ENCODE peak calls at places on chromosome 12, in eight cellular contexts. One of them, this sample, is unnamed.

GRCh38 chr12:120668091-120668796 is 18.7 kb upstream of the MLEC start:
- DNase-seq in WTC11: no peak
- DNase-seq in activated T-helper 9 cell treated with anti-CD3 and anti-CD28 coated beads, Interleukin-2, amount 50 U/mL, for 16 hours: no peak
- DNase-seq in left cardiac atrium: no peak
- DNase-seq in iPS DF 6.9: no peak
- DNase-seq in stimulated activated CD8-positive, alpha-beta memory T cell treated with anti-CD3 and anti-CD28 coated beads, Interleukin-4, amount 100 ng/mL, for 24 hours: no peak
- DNase-seq in T-helper 2 cell: no peak
- DNase-seq in body of pancreas: no peak
- DNase-seq in this sample: no peak

GRCh38 chr12:109944561-109944960 is 44.5 kb downstream of the TCHP start:
- DNase-seq in WTC11: no peak
- DNase-seq in activated T-helper 9 cell treated with anti-CD3 and anti-CD28 coated beads, Interleukin-2, amount 50 U/mL, for 16 hours: no peak
- DNase-seq in left cardiac atrium: no peak
- DNase-seq in iPS DF 6.9: no peak
- DNase-seq in stimulated activated CD8-positive, alpha-beta memory T cell treated with anti-CD3 and anti-CD28 coated beads, Interleukin-4, amount 100 ng/mL, for 24 hours: no peak
- DNase-seq in T-helper 2 cell: no peak
- DNase-seq in body of pancreas: no peak
- DNase-seq in this sample: no peak

GRCh38 chr12:25387136-25388050 is 136.7 kb upstream of the KRAS start:
- DNase-seq in WTC11: peak
- DNase-seq in activated T-helper 9 cell treated with anti-CD3 and anti-CD28 coated beads, Interleukin-2, amount 50 U/mL, for 16 hours: peak
- DNase-seq in left cardiac atrium: peak
- DNase-seq in iPS DF 6.9: peak
- DNase-seq in stimulated activated CD8-positive, alpha-beta memory T cell treated with anti-CD3 and anti-CD28 coated beads, Interleukin-4, amount 100 ng/mL, for 24 hours: peak
- DNase-seq in T-helper 2 cell: peak
- DNase-seq in body of pancreas: peak
- DNase-seq in this sample: peak

GRCh38 chr12:119176267-119177055 is 2.3 kb upstream of the HSPB8 start:
- DNase-seq in WTC11: peak
- DNase-seq in activated T-helper 9 cell treated with anti-CD3 and anti-CD28 coated beads, Interleukin-2, amount 50 U/mL, for 16 hours: no peak
- DNase-seq in left cardiac atrium: peak
- DNase-seq in iPS DF 6.9: no peak
- DNase-seq in stimulated activated CD8-positive, alpha-beta memory T cell treated with anti-CD3 and anti-CD28 coated beads, Interleukin-4, amount 100 ng/mL, for 24 hours: no peak
- DNase-seq in T-helper 2 cell: no peak
- DNase-seq in body of pancreas: peak
- DNase-seq in this sample: no peak

GRCh38 chr12:52343550-52343949 is 22.4 kb upstream of the KRT83 start:
- DNase-seq in WTC11: no peak
- DNase-seq in activated T-helper 9 cell treated with anti-CD3 and anti-CD28 coated beads, Interleukin-2, amount 50 U/mL, for 16 hours: no peak
- DNase-seq in left cardiac atrium: no peak
- DNase-seq in iPS DF 6.9: no peak
- DNase-seq in stimulated activated CD8-positive, alpha-beta memory T cell treated with anti-CD3 and anti-CD28 coated beads, Interleukin-4, amount 100 ng/mL, for 24 hours: no peak
- DNase-seq in T-helper 2 cell: no peak
- DNase-seq in body of pancreas: no peak
- DNase-seq in this sample: no peak

GRCh38 chr12:50246873-50247612 is 36.3 kb downstream of the LIMA1 start:
- DNase-seq in WTC11: no peak
- DNase-seq in activated T-helper 9 cell treated with anti-CD3 and anti-CD28 coated beads, Interleukin-2, amount 50 U/mL, for 16 hours: no peak
- DNase-seq in left cardiac atrium: peak
- DNase-seq in iPS DF 6.9: no peak
- DNase-seq in stimulated activated CD8-positive, alpha-beta memory T cell treated with anti-CD3 and anti-CD28 coated beads, Interleukin-4, amount 100 ng/mL, for 24 hours: peak
- DNase-seq in T-helper 2 cell: peak
- DNase-seq in body of pancreas: peak
- DNase-seq in this sample: no peak

GRCh38 chr12:64171715-64172114 is 50.4 kb downstream of the KICS2 start:
- DNase-seq in WTC11: no peak
- DNase-seq in activated T-helper 9 cell treated with anti-CD3 and anti-CD28 coated beads, Interleukin-2, amount 50 U/mL, for 16 hours: no peak
- DNase-seq in left cardiac atrium: no peak
- DNase-seq in iPS DF 6.9: no peak
- DNase-seq in stimulated activated CD8-positive, alpha-beta memory T cell treated with anti-CD3 and anti-CD28 coated beads, Interleukin-4, amount 100 ng/mL, for 24 hours: no peak
- DNase-seq in T-helper 2 cell: no peak
- DNase-seq in body of pancreas: no peak
- DNase-seq in this sample: no peak

GRCh38 chr12:123269980-123270379 is 1.7 kb downstream of the CDK2AP1 start:
- DNase-seq in WTC11: no peak
- DNase-seq in activated T-helper 9 cell treated with anti-CD3 and anti-CD28 coated beads, Interleukin-2, amount 50 U/mL, for 16 hours: no peak
- DNase-seq in left cardiac atrium: no peak
- DNase-seq in iPS DF 6.9: no peak
- DNase-seq in stimulated activated CD8-positive, alpha-beta memory T cell treated with anti-CD3 and anti-CD28 coated beads, Interleukin-4, amount 100 ng/mL, for 24 hours: no peak
- DNase-seq in T-helper 2 cell: no peak
- DNase-seq in body of pancreas: no peak
- DNase-seq in this sample: no peak

GRCh38 chr12:52391618-52392002 is 6.2 kb upstream of the KRT84 start:
- DNase-seq in WTC11: no peak
- DNase-seq in activated T-helper 9 cell treated with anti-CD3 and anti-CD28 coated beads, Interleukin-2, amount 50 U/mL, for 16 hours: no peak
- DNase-seq in left cardiac atrium: peak
- DNase-seq in iPS DF 6.9: no peak
- DNase-seq in stimulated activated CD8-positive, alpha-beta memory T cell treated with anti-CD3 and anti-CD28 coated beads, Interleukin-4, amount 100 ng/mL, for 24 hours: no peak
- DNase-seq in T-helper 2 cell: no peak
- DNase-seq in body of pancreas: peak
- DNase-seq in this sample: no peak

GRCh38 chr12:70227911-70228310 is 15.3 kb upstream of the CNOT2 start:
- DNase-seq in WTC11: no peak
- DNase-seq in activated T-helper 9 cell treated with anti-CD3 and anti-CD28 coated beads, Interleukin-2, amount 50 U/mL, for 16 hours: no peak
- DNase-seq in left cardiac atrium: no peak
- DNase-seq in iPS DF 6.9: no peak
- DNase-seq in stimulated activated CD8-positive, alpha-beta memory T cell treated with anti-CD3 and anti-CD28 coated beads, Interleukin-4, amount 100 ng/mL, for 24 hours: no peak
- DNase-seq in T-helper 2 cell: no peak
- DNase-seq in body of pancreas: no peak
- DNase-seq in this sample: no peak

GRCh38 chr12:113794774-113795173 is 171.4 kb downstream of the RBM19 start:
- DNase-seq in WTC11: no peak
- DNase-seq in activated T-helper 9 cell treated with anti-CD3 and anti-CD28 coated beads, Interleukin-2, amount 50 U/mL, for 16 hours: no peak
- DNase-seq in left cardiac atrium: no peak
- DNase-seq in iPS DF 6.9: no peak
- DNase-seq in stimulated activated CD8-positive, alpha-beta memory T cell treated with anti-CD3 and anti-CD28 coated beads, Interleukin-4, amount 100 ng/mL, for 24 hours: no peak
- DNase-seq in T-helper 2 cell: no peak
- DNase-seq in body of pancreas: no peak
- DNase-seq in this sample: no peak

GRCh38 chr12:128906485-128907137 is 53.3 kb downstream of the GLT1D1 start:
- DNase-seq in WTC11: no peak
- DNase-seq in activated T-helper 9 cell treated with anti-CD3 and anti-CD28 coated beads, Interleukin-2, amount 50 U/mL, for 16 hours: no peak
- DNase-seq in left cardiac atrium: no peak
- DNase-seq in iPS DF 6.9: no peak
- DNase-seq in stimulated activated CD8-positive, alpha-beta memory T cell treated with anti-CD3 and anti-CD28 coated beads, Interleukin-4, amount 100 ng/mL, for 24 hours: no peak
- DNase-seq in T-helper 2 cell: no peak
- DNase-seq in body of pancreas: no peak
- DNase-seq in this sample: no peak

GRCh38 chr12:130183585-130184370 is 21.5 kb downstream of the FZD10 start:
- DNase-seq in WTC11: no peak
- DNase-seq in activated T-helper 9 cell treated with anti-CD3 and anti-CD28 coated beads, Interleukin-2, amount 50 U/mL, for 16 hours: no peak
- DNase-seq in left cardiac atrium: no peak
- DNase-seq in iPS DF 6.9: no peak
- DNase-seq in stimulated activated CD8-positive, alpha-beta memory T cell treated with anti-CD3 and anti-CD28 coated beads, Interleukin-4, amount 100 ng/mL, for 24 hours: no peak
- DNase-seq in T-helper 2 cell: no peak
- DNase-seq in body of pancreas: no peak
- DNase-seq in this sample: no peak

GRCh38 chr12:57175428-57176138 is 28.2 kb upstream of the LRP1-AS start:
- DNase-seq in WTC11: peak
- DNase-seq in activated T-helper 9 cell treated with anti-CD3 and anti-CD28 coated beads, Interleukin-2, amount 50 U/mL, for 16 hours: peak
- DNase-seq in left cardiac atrium: peak
- DNase-seq in iPS DF 6.9: peak
- DNase-seq in stimulated activated CD8-positive, alpha-beta memory T cell treated with anti-CD3 and anti-CD28 coated beads, Interleukin-4, amount 100 ng/mL, for 24 hours: peak
- DNase-seq in T-helper 2 cell: peak
- DNase-seq in body of pancreas: peak
- DNase-seq in this sample: peak

GRCh38 chr12:42756841-42757661 is 167.5 kb upstream of the PRICKLE1 start:
- DNase-seq in WTC11: peak
- DNase-seq in activated T-helper 9 cell treated with anti-CD3 and anti-CD28 coated beads, Interleukin-2, amount 50 U/mL, for 16 hours: no peak
- DNase-seq in left cardiac atrium: no peak
- DNase-seq in iPS DF 6.9: peak
- DNase-seq in stimulated activated CD8-positive, alpha-beta memory T cell treated with anti-CD3 and anti-CD28 coated beads, Interleukin-4, amount 100 ng/mL, for 24 hours: no peak
- DNase-seq in T-helper 2 cell: no peak
- DNase-seq in body of pancreas: peak
- DNase-seq in this sample: peak

GRCh38 chr12:88706286-88706685 is 126.0 kb upstream of the KITLG start:
- DNase-seq in WTC11: no peak
- DNase-seq in activated T-helper 9 cell treated with anti-CD3 and anti-CD28 coated beads, Interleukin-2, amount 50 U/mL, for 16 hours: no peak
- DNase-seq in left cardiac atrium: no peak
- DNase-seq in iPS DF 6.9: no peak
- DNase-seq in stimulated activated CD8-positive, alpha-beta memory T cell treated with anti-CD3 and anti-CD28 coated beads, Interleukin-4, amount 100 ng/mL, for 24 hours: no peak
- DNase-seq in T-helper 2 cell: no peak
- DNase-seq in body of pancreas: no peak
- DNase-seq in this sample: no peak

GRCh38 chr12:4448943-4449861 is 3.6 kb upstream of the FGF6 start:
- DNase-seq in WTC11: no peak
- DNase-seq in activated T-helper 9 cell treated with anti-CD3 and anti-CD28 coated beads, Interleukin-2, amount 50 U/mL, for 16 hours: no peak
- DNase-seq in left cardiac atrium: no peak
- DNase-seq in iPS DF 6.9: no peak
- DNase-seq in stimulated activated CD8-positive, alpha-beta memory T cell treated with anti-CD3 and anti-CD28 coated beads, Interleukin-4, amount 100 ng/mL, for 24 hours: no peak
- DNase-seq in T-helper 2 cell: no peak
- DNase-seq in body of pancreas: no peak
- DNase-seq in this sample: no peak

GRCh38 chr12:56931474-56931978 is 2.7 kb downstream of the SDR9C7 start:
- DNase-seq in WTC11: no peak
- DNase-seq in activated T-helper 9 cell treated with anti-CD3 and anti-CD28 coated beads, Interleukin-2, amount 50 U/mL, for 16 hours: no peak
- DNase-seq in left cardiac atrium: no peak
- DNase-seq in iPS DF 6.9: peak
- DNase-seq in stimulated activated CD8-positive, alpha-beta memory T cell treated with anti-CD3 and anti-CD28 coated beads, Interleukin-4, amount 100 ng/mL, for 24 hours: no peak
- DNase-seq in T-helper 2 cell: no peak
- DNase-seq in body of pancreas: peak
- DNase-seq in this sample: peak

GRCh38 chr12:12870454-12870853 is 20.9 kb upstream of the GPRC5A start:
- DNase-seq in WTC11: no peak
- DNase-seq in activated T-helper 9 cell treated with anti-CD3 and anti-CD28 coated beads, Interleukin-2, amount 50 U/mL, for 16 hours: no peak
- DNase-seq in left cardiac atrium: no peak
- DNase-seq in iPS DF 6.9: no peak
- DNase-seq in stimulated activated CD8-positive, alpha-beta memory T cell treated with anti-CD3 and anti-CD28 coated beads, Interleukin-4, amount 100 ng/mL, for 24 hours: no peak
- DNase-seq in T-helper 2 cell: no peak
- DNase-seq in body of pancreas: no peak
- DNase-seq in this sample: no peak

GRCh38 chr12:57182918-57183575 is 33.5 kb upstream of the NXPH4 start:
- DNase-seq in WTC11: peak
- DNase-seq in activated T-helper 9 cell treated with anti-CD3 and anti-CD28 coated beads, Interleukin-2, amount 50 U/mL, for 16 hours: peak
- DNase-seq in left cardiac atrium: peak
- DNase-seq in iPS DF 6.9: peak
- DNase-seq in stimulated activated CD8-positive, alpha-beta memory T cell treated with anti-CD3 and anti-CD28 coated beads, Interleukin-4, amount 100 ng/mL, for 24 hours: peak
- DNase-seq in T-helper 2 cell: peak
- DNase-seq in body of pancreas: peak
- DNase-seq in this sample: peak

GRCh38 chr12:120799417-120800045 is 73.9 kb downstream of the ACADS start:
- DNase-seq in WTC11: no peak
- DNase-seq in activated T-helper 9 cell treated with anti-CD3 and anti-CD28 coated beads, Interleukin-2, amount 50 U/mL, for 16 hours: no peak
- DNase-seq in left cardiac atrium: no peak
- DNase-seq in iPS DF 6.9: no peak
- DNase-seq in stimulated activated CD8-positive, alpha-beta memory T cell treated with anti-CD3 and anti-CD28 coated beads, Interleukin-4, amount 100 ng/mL, for 24 hours: no peak
- DNase-seq in T-helper 2 cell: no peak
- DNase-seq in body of pancreas: no peak
- DNase-seq in this sample: peak

GRCh38 chr12:131608740-131609665 is 101.9 kb upstream of the SFSWAP start:
- DNase-seq in WTC11: peak
- DNase-seq in activated T-helper 9 cell treated with anti-CD3 and anti-CD28 coated beads, Interleukin-2, amount 50 U/mL, for 16 hours: peak
- DNase-seq in left cardiac atrium: peak
- DNase-seq in iPS DF 6.9: no peak
- DNase-seq in stimulated activated CD8-positive, alpha-beta memory T cell treated with anti-CD3 and anti-CD28 coated beads, Interleukin-4, amount 100 ng/mL, for 24 hours: peak
- DNase-seq in T-helper 2 cell: peak
- DNase-seq in body of pancreas: peak
- DNase-seq in this sample: no peak

GRCh38 chr12:24903305-24904088 is 45.4 kb downstream of the BCAT1 start:
- DNase-seq in WTC11: no peak
- DNase-seq in activated T-helper 9 cell treated with anti-CD3 and anti-CD28 coated beads, Interleukin-2, amount 50 U/mL, for 16 hours: no peak
- DNase-seq in left cardiac atrium: no peak
- DNase-seq in iPS DF 6.9: no peak
- DNase-seq in stimulated activated CD8-positive, alpha-beta memory T cell treated with anti-CD3 and anti-CD28 coated beads, Interleukin-4, amount 100 ng/mL, for 24 hours: no peak
- DNase-seq in T-helper 2 cell: no peak
- DNase-seq in body of pancreas: no peak
- DNase-seq in this sample: no peak

GRCh38 chr12:59056931-59057330 is 136.6 kb upstream of the LRIG3 start:
- DNase-seq in WTC11: no peak
- DNase-seq in activated T-helper 9 cell treated with anti-CD3 and anti-CD28 coated beads, Interleukin-2, amount 50 U/mL, for 16 hours: no peak
- DNase-seq in left cardiac atrium: no peak
- DNase-seq in iPS DF 6.9: no peak
- DNase-seq in stimulated activated CD8-positive, alpha-beta memory T cell treated with anti-CD3 and anti-CD28 coated beads, Interleukin-4, amount 100 ng/mL, for 24 hours: no peak
- DNase-seq in T-helper 2 cell: no peak
- DNase-seq in body of pancreas: no peak
- DNase-seq in this sample: no peak

GRCh38 chr12:48750215-48750614 is 33.7 kb upstream of the CCNT1 start:
- DNase-seq in WTC11: no peak
- DNase-seq in activated T-helper 9 cell treated with anti-CD3 and anti-CD28 coated beads, Interleukin-2, amount 50 U/mL, for 16 hours: no peak
- DNase-seq in left cardiac atrium: no peak
- DNase-seq in iPS DF 6.9: no peak
- DNase-seq in stimulated activated CD8-positive, alpha-beta memory T cell treated with anti-CD3 and anti-CD28 coated beads, Interleukin-4, amount 100 ng/mL, for 24 hours: no peak
- DNase-seq in T-helper 2 cell: no peak
- DNase-seq in body of pancreas: no peak
- DNase-seq in this sample: no peak

GRCh38 chr12:5713599-5714001 is 231.5 kb downstream of the ANO2 start:
- DNase-seq in WTC11: no peak
- DNase-seq in activated T-helper 9 cell treated with anti-CD3 and anti-CD28 coated beads, Interleukin-2, amount 50 U/mL, for 16 hours: no peak
- DNase-seq in left cardiac atrium: peak
- DNase-seq in iPS DF 6.9: no peak
- DNase-seq in stimulated activated CD8-positive, alpha-beta memory T cell treated with anti-CD3 and anti-CD28 coated beads, Interleukin-4, amount 100 ng/mL, for 24 hours: no peak
- DNase-seq in T-helper 2 cell: no peak
- DNase-seq in body of pancreas: no peak
- DNase-seq in this sample: no peak

GRCh38 chr12:22525426-22525825 is 18.9 kb downstream of the C2CD5 start:
- DNase-seq in WTC11: no peak
- DNase-seq in activated T-helper 9 cell treated with anti-CD3 and anti-CD28 coated beads, Interleukin-2, amount 50 U/mL, for 16 hours: no peak
- DNase-seq in left cardiac atrium: no peak
- DNase-seq in iPS DF 6.9: no peak
- DNase-seq in stimulated activated CD8-positive, alpha-beta memory T cell treated with anti-CD3 and anti-CD28 coated beads, Interleukin-4, amount 100 ng/mL, for 24 hours: no peak
- DNase-seq in T-helper 2 cell: no peak
- DNase-seq in body of pancreas: no peak
- DNase-seq in this sample: no peak

GRCh38 chr12:117097159-117097558 is 2.1 kb downstream of the TESC start:
- DNase-seq in WTC11: no peak
- DNase-seq in activated T-helper 9 cell treated with anti-CD3 and anti-CD28 coated beads, Interleukin-2, amount 50 U/mL, for 16 hours: no peak
- DNase-seq in left cardiac atrium: peak
- DNase-seq in iPS DF 6.9: no peak
- DNase-seq in stimulated activated CD8-positive, alpha-beta memory T cell treated with anti-CD3 and anti-CD28 coated beads, Interleukin-4, amount 100 ng/mL, for 24 hours: no peak
- DNase-seq in T-helper 2 cell: no peak
- DNase-seq in body of pancreas: no peak
- DNase-seq in this sample: no peak

GRCh38 chr12:19750116-19750644 is 310.9 kb downstream of the AEBP2 start:
- DNase-seq in WTC11: no peak
- DNase-seq in activated T-helper 9 cell treated with anti-CD3 and anti-CD28 coated beads, Interleukin-2, amount 50 U/mL, for 16 hours: no peak
- DNase-seq in left cardiac atrium: no peak
- DNase-seq in iPS DF 6.9: no peak
- DNase-seq in stimulated activated CD8-positive, alpha-beta memory T cell treated with anti-CD3 and anti-CD28 coated beads, Interleukin-4, amount 100 ng/mL, for 24 hours: no peak
- DNase-seq in T-helper 2 cell: no peak
- DNase-seq in body of pancreas: no peak
- DNase-seq in this sample: no peak

GRCh38 chr12:117037296-117038022 is 61.8 kb downstream of the TESC start:
- DNase-seq in WTC11: no peak
- DNase-seq in activated T-helper 9 cell treated with anti-CD3 and anti-CD28 coated beads, Interleukin-2, amount 50 U/mL, for 16 hours: no peak
- DNase-seq in left cardiac atrium: peak
- DNase-seq in iPS DF 6.9: no peak
- DNase-seq in stimulated activated CD8-positive, alpha-beta memory T cell treated with anti-CD3 and anti-CD28 coated beads, Interleukin-4, amount 100 ng/mL, for 24 hours: no peak
- DNase-seq in T-helper 2 cell: no peak
- DNase-seq in body of pancreas: no peak
- DNase-seq in this sample: no peak

GRCh38 chr12:92277795-92278194 is 132.1 kb upstream of the BTG1 start:
- DNase-seq in WTC11: no peak
- DNase-seq in activated T-helper 9 cell treated with anti-CD3 and anti-CD28 coated beads, Interleukin-2, amount 50 U/mL, for 16 hours: no peak
- DNase-seq in left cardiac atrium: no peak
- DNase-seq in iPS DF 6.9: no peak
- DNase-seq in stimulated activated CD8-positive, alpha-beta memory T cell treated with anti-CD3 and anti-CD28 coated beads, Interleukin-4, amount 100 ng/mL, for 24 hours: no peak
- DNase-seq in T-helper 2 cell: no peak
- DNase-seq in body of pancreas: no peak
- DNase-seq in this sample: no peak

GRCh38 chr12:87413784-87414183 is 615.4 kb downstream of the C12orf50 start:
- DNase-seq in WTC11: no peak
- DNase-seq in activated T-helper 9 cell treated with anti-CD3 and anti-CD28 coated beads, Interleukin-2, amount 50 U/mL, for 16 hours: no peak
- DNase-seq in left cardiac atrium: no peak
- DNase-seq in iPS DF 6.9: no peak
- DNase-seq in stimulated activated CD8-positive, alpha-beta memory T cell treated with anti-CD3 and anti-CD28 coated beads, Interleukin-4, amount 100 ng/mL, for 24 hours: no peak
- DNase-seq in T-helper 2 cell: no peak
- DNase-seq in body of pancreas: no peak
- DNase-seq in this sample: no peak

GRCh38 chr12:4705824-4706223 is 14.4 kb upstream of the GALNT8 start:
- DNase-seq in WTC11: no peak
- DNase-seq in activated T-helper 9 cell treated with anti-CD3 and anti-CD28 coated beads, Interleukin-2, amount 50 U/mL, for 16 hours: no peak
- DNase-seq in left cardiac atrium: no peak
- DNase-seq in iPS DF 6.9: no peak
- DNase-seq in stimulated activated CD8-positive, alpha-beta memory T cell treated with anti-CD3 and anti-CD28 coated beads, Interleukin-4, amount 100 ng/mL, for 24 hours: no peak
- DNase-seq in T-helper 2 cell: no peak
- DNase-seq in body of pancreas: no peak
- DNase-seq in this sample: no peak

This sample was measured in iPS DF 19.7.